ENCODE peak calls at places on chromosome 6, in five cellular contexts. One of them, this sample, is unnamed.

GRCh38 chr6:99822741-99823512 is 171.1 kb downstream of the MCHR2 start:
- DNase-seq in neuronal stem cell: peak; percentile 21
- DNase-seq in H9: no peak
- DNase-seq in H1: no peak
- DNase-seq in mesenchymal stem cell: peak; percentile 48
- DNase-seq in this sample: peak; percentile 82

GRCh38 chr6:26312501-26313390 is 52.3 kb upstream of the BTN3A2 start:
- DNase-seq in H1: no peak
- DNase-seq in neuronal stem cell: peak; percentile 81
- DNase-seq in mesenchymal stem cell: peak; percentile 94
- DNase-seq in H9: peak; percentile 85
- DNase-seq in this sample: peak; percentile 95

GRCh38 chr6:112434896-112435295 is 87.8 kb downstream of the RFPL4B start:
- DNase-seq in H1: no peak
- DNase-seq in H9: no peak
- DNase-seq in mesenchymal stem cell: peak; percentile 5
- DNase-seq in neuronal stem cell: no peak
- DNase-seq in this sample: no peak

GRCh38 chr6:144013486-144013909 is 5.4 kb upstream of the PLAGL1 start:
- DNase-seq in H9: peak; percentile 70
- DNase-seq in H1: no peak
- DNase-seq in mesenchymal stem cell: peak; percentile 80
- DNase-seq in neuronal stem cell: peak; percentile 78
- DNase-seq in this sample: peak; percentile 71

GRCh38 chr6:157240960-157241311 is 82.4 kb downstream of the TMEM242 start:
- DNase-seq in mesenchymal stem cell: no peak
- DNase-seq in H1: no peak
- DNase-seq in neuronal stem cell: no peak
- DNase-seq in H9: no peak
- DNase-seq in this sample: no peak

GRCh38 chr6:63537126-63537958 is 34.9 kb upstream of the LOC128125822 start:
- DNase-seq in H9: no peak
- DNase-seq in H1: no peak
- DNase-seq in mesenchymal stem cell: no peak
- DNase-seq in neuronal stem cell: no peak
- DNase-seq in this sample: no peak

GRCh38 chr6:152121910-152122309 is 314.4 kb downstream of the ESR1 start:
- DNase-seq in H9: no peak
- DNase-seq in neuronal stem cell: no peak
- DNase-seq in mesenchymal stem cell: no peak
- DNase-seq in H1: no peak
- DNase-seq in this sample: no peak

GRCh38 chr6:169956580-169956979 is 205.2 kb downstream of the ERMARD start:
- DNase-seq in H9: no peak
- DNase-seq in neuronal stem cell: no peak
- DNase-seq in mesenchymal stem cell: no peak
- DNase-seq in H1: no peak
- DNase-seq in this sample: no peak

GRCh38 chr6:57313009-57313408 is 4.4 kb upstream of the PRIM2 start:
- DNase-seq in H9: no peak
- DNase-seq in mesenchymal stem cell: no peak
- DNase-seq in neuronal stem cell: no peak
- DNase-seq in H1: no peak
- DNase-seq in this sample: no peak

GRCh38 chr6:161984707-161985106 is 710.8 kb upstream of the AGPAT4 start:
- DNase-seq in H1: no peak
- DNase-seq in neuronal stem cell: no peak
- DNase-seq in mesenchymal stem cell: no peak
- DNase-seq in H9: no peak
- DNase-seq in this sample: no peak

GRCh38 chr6:32176476-32177181 is 745 bp upstream of the AGPAT1 start:
- DNase-seq in H9: no peak
- DNase-seq in H1: no peak
- DNase-seq in mesenchymal stem cell: peak; percentile 84
- DNase-seq in neuronal stem cell: no peak
- DNase-seq in this sample: peak; percentile 75

GRCh38 chr6:498795-499231 is 107.3 kb downstream of the IRF4 start:
- DNase-seq in mesenchymal stem cell: peak; percentile 82
- DNase-seq in H9: no peak
- DNase-seq in neuronal stem cell: no peak
- DNase-seq in H1: no peak
- DNase-seq in this sample: peak; percentile 4

GRCh38 chr6:130385059-130385695 is 19.4 kb downstream of the TMEM200A start:
- DNase-seq in H1: no peak
- DNase-seq in mesenchymal stem cell: no peak
- DNase-seq in neuronal stem cell: no peak
- DNase-seq in H9: no peak
- DNase-seq in this sample: no peak

GRCh38 chr6:169429001-169429400 is 175.4 kb upstream of the THBS2 start:
- DNase-seq in neuronal stem cell: no peak
- DNase-seq in mesenchymal stem cell: no peak
- DNase-seq in H9: no peak
- DNase-seq in H1: no peak
- DNase-seq in this sample: no peak

GRCh38 chr6:32151131-32151884 is 431 bp downstream of the PRRT1 start:
- DNase-seq in mesenchymal stem cell: no peak
- DNase-seq in neuronal stem cell: no peak
- DNase-seq in H9: no peak
- DNase-seq in H1: no peak
- DNase-seq in this sample: no peak

GRCh38 chr6:1778693-1779235 is 169.0 kb downstream of the FOXC1 start:
- DNase-seq in neuronal stem cell: no peak
- DNase-seq in H9: no peak
- DNase-seq in mesenchymal stem cell: no peak
- DNase-seq in H1: no peak
- DNase-seq in this sample: no peak

GRCh38 chr6:16067568-16067967 is 61.3 kb upstream of the MYLIP start:
- DNase-seq in neuronal stem cell: no peak
- DNase-seq in mesenchymal stem cell: no peak
- DNase-seq in H1: no peak
- DNase-seq in H9: no peak
- DNase-seq in this sample: no peak

GRCh38 chr6:161279677-161280365 is 6.0 kb upstream of the AGPAT4 start:
- DNase-seq in H1: no peak
- DNase-seq in mesenchymal stem cell: no peak
- DNase-seq in neuronal stem cell: no peak
- DNase-seq in H9: no peak
- DNase-seq in this sample: no peak

GRCh38 chr6:40349092-40349491 is 238.1 kb downstream of the LRFN2 start:
- DNase-seq in H9: peak; percentile 27
- DNase-seq in neuronal stem cell: no peak
- DNase-seq in mesenchymal stem cell: peak; percentile 24
- DNase-seq in H1: no peak
- DNase-seq in this sample: no peak

GRCh38 chr6:56849876-56850275 is 105.0 kb upstream of the BEND6 start:
- DNase-seq in mesenchymal stem cell: peak; percentile 72
- DNase-seq in neuronal stem cell: no peak
- DNase-seq in H9: peak; percentile 53
- DNase-seq in H1: no peak
- DNase-seq in this sample: peak; percentile 81

GRCh38 chr6:113185299-113185698 is 671.8 kb upstream of the MARCKS start:
- DNase-seq in H9: no peak
- DNase-seq in mesenchymal stem cell: peak; percentile 22
- DNase-seq in H1: no peak
- DNase-seq in neuronal stem cell: no peak
- DNase-seq in this sample: peak; percentile 48

GRCh38 chr6:51467231-51467952 is 620.0 kb downstream of the PKHD1 start:
- DNase-seq in H1: no peak
- DNase-seq in neuronal stem cell: peak; percentile 48
- DNase-seq in H9: no peak
- DNase-seq in mesenchymal stem cell: no peak
- DNase-seq in this sample: no peak

GRCh38 chr6:84078335-84078734 is 44.8 kb downstream of the MRAP2 start:
- DNase-seq in H9: peak; percentile 64
- DNase-seq in neuronal stem cell: no peak
- DNase-seq in mesenchymal stem cell: no peak
- DNase-seq in H1: no peak
- DNase-seq in this sample: no peak

GRCh38 chr6:134361011-134361410 is 43.1 kb upstream of the SGK1 start:
- DNase-seq in neuronal stem cell: no peak
- DNase-seq in mesenchymal stem cell: no peak
- DNase-seq in H1: no peak
- DNase-seq in H9: no peak
- DNase-seq in this sample: no peak

GRCh38 chr6:80095600-80095999 is 10.9 kb upstream of the BCKDHB start:
- DNase-seq in mesenchymal stem cell: no peak
- DNase-seq in H9: no peak
- DNase-seq in neuronal stem cell: no peak
- DNase-seq in H1: no peak
- DNase-seq in this sample: no peak

GRCh38 chr6:28597217-28597835 is 71.6 kb downstream of the GPX5 start:
- DNase-seq in mesenchymal stem cell: peak; percentile 64
- DNase-seq in neuronal stem cell: no peak
- DNase-seq in H1: no peak
- DNase-seq in H9: peak; percentile 61
- DNase-seq in this sample: peak; percentile 68

GRCh38 chr6:156883497-156884252 is 106.5 kb downstream of the ARID1B start:
- DNase-seq in H1: no peak
- DNase-seq in mesenchymal stem cell: no peak
- DNase-seq in H9: no peak
- DNase-seq in neuronal stem cell: no peak
- DNase-seq in this sample: peak; percentile 35

GRCh38 chr6:134903448-134903847 is 46.5 kb downstream of the ALDH8A1 start:
- DNase-seq in neuronal stem cell: no peak
- DNase-seq in H9: no peak
- DNase-seq in mesenchymal stem cell: no peak
- DNase-seq in H1: no peak
- DNase-seq in this sample: no peak

DNA sequence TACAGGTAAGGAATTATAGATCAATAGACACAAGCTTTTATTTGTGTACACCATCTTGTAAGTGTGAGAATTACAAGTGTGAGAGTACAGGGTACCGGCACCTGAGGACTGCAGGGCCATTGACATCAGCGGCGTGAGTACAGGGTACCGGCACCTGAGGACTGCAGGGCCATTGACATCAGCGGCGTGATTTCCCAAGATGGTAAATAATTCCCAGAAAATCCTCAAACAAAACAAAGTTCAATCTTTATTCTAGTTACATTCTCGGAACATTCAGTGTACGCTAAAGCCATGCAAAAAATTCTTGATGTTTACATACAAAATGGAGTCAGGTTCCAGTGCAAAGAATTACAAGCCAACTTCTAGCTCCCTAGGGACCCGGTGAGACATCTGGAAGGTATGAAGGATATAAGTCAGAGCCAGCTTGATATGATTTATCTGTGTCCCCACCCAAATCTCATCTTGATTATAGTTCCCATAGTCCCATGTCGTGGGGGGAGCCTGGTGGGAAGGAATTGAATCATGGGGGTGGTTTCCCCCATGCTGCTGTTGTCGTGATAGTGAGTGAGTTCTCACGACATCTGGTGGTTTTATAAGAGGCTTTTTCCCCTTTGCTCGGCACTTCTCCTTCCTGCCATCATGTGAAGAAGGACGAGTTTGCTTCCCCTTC is 172.6 kb downstream of the TTLL2 start:
- DNase-seq in H1: no peak
- DNase-seq in mesenchymal stem cell: peak; percentile 12
- DNase-seq in neuronal stem cell: no peak
- DNase-seq in H9: no peak
- DNase-seq in this sample: no peak
- H2BK15ac ChIP-seq in H1: no peak overlapping the region
- H2BK15ac ChIP-seq in mesenchymal stem cell: no peak overlapping the region
- H2BK15ac ChIP-seq in neuronal stem cell: no peak overlapping the region
- H2BK15ac ChIP-seq in H9: no peak overlapping the region
- H2BK15ac ChIP-seq in this sample: no peak overlapping the region

DNA sequence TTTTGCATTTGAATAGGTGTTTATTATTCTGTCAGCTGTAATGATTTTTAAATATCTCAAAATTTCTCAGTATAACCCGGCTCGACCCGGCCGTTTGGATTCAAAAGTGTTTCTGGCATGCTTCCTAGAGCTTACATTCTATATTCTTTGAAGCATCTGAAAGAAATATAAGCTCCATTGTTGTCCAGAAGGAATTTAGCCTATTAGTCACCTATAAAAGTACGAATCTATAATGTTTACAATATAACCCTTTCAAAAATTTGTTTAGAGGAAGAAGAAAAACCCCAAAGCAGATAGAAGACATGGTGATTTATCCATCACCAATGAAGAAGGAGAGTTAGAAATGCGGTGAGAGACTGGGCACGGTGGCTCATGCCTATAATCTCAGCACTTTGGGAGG is 22.3 kb upstream of the HECA start:
- DNase-seq in neuronal stem cell: no peak
- DNase-seq in H9: no peak
- DNase-seq in H1: no peak
- DNase-seq in mesenchymal stem cell: no peak
- DNase-seq in this sample: no peak
- H3K14ac ChIP-seq in neuronal stem cell: no peak overlapping the region
- H3K14ac ChIP-seq in H9: no peak overlapping the region
- H3K14ac ChIP-seq in H1: no peak overlapping the region
- H3K14ac ChIP-seq in mesenchymal stem cell: no peak overlapping the region
- H3K14ac ChIP-seq in this sample: no peak overlapping the region

DNA sequence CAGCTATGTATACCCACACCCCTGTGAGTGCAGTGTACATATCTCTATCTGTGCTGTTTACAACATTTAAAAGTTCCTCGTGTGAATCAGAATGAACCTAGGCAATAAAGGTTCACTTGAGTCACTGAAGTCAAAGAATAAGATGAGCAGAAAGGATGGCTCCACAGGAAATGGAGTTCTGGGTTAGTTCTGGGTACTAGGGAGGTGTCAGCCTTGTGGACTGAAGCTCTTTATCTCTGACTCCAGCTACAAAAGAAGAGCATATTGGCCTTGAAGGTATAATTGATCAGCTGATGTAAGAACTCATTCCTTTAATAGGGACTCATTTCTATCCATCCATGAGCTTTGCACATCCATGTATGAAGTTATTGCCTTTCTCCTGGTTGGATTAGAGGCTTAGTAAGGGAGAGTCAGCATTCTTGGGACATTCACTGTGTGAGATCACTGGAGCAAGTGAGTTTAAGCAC is 73.9 kb upstream of the BACH2 start:
- DNase-seq in neuronal stem cell: no peak
- DNase-seq in mesenchymal stem cell: no peak
- DNase-seq in H9: no peak
- DNase-seq in H1: no peak
- DNase-seq in this sample: peak; percentile 34
- H2BK15ac ChIP-seq in neuronal stem cell: no peak overlapping the region
- H2BK15ac ChIP-seq in mesenchymal stem cell: no peak overlapping the region
- H2BK15ac ChIP-seq in H9: no peak overlapping the region
- H2BK15ac ChIP-seq in H1: no peak overlapping the region
- H2BK15ac ChIP-seq in this sample: no peak overlapping the region

DNA sequence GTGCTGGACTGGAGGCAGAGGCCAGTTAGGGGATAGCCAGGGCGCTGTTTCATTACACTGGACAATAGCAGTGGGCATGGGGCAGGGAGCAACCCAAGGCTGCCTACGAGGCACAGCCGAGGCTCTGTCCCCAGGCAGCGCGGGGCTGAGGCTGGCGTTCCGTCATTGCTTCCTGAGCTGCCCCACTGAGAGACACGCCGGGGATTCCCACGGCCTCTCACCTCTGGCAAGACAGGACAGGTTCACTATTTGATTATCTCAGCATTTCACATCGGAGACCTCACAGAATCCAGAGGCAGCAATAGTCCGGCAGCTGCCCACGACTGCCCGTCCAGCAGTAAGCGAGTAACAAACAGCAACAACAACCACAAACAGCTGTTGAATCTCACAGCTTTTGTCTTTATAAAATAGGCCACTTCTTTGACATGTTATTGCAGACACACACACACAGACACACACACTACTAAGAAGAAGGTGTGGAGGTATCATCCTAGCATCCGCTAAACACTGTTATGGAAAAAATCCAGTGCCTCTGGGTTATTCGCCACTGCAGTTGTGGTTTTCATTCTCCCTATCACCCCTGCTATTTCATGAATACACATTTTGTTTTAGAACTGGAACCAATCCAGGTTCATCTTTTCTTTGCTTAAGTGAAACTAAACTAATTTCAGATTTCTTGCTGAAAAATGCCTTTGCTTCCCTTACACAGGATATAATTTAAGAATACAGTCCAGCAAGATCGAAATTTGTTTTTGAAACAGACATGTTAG is 19.5 kb downstream of the KIF25 start:
- DNase-seq in H1: no peak
- DNase-seq in mesenchymal stem cell: no peak
- DNase-seq in neuronal stem cell: no peak
- DNase-seq in H9: no peak
- DNase-seq in this sample: no peak
- H3K14ac ChIP-seq in H1: no peak overlapping the region
- H3K14ac ChIP-seq in mesenchymal stem cell: no peak overlapping the region
- H3K14ac ChIP-seq in neuronal stem cell: no peak overlapping the region
- H3K14ac ChIP-seq in H9: no peak overlapping the region
- H3K14ac ChIP-seq in this sample: no peak overlapping the region